ENCODE peak calls at places on chromosomes 16 and 17, in seven cellular contexts. C is GM23338, D is MM.1S, X is neural progenitor cell, Q is PC-3, W is HCT116, Y is hepatocyte. S is an unnamed sample.

GRCh38 chr16:81688182-81688581 is 90.9 kb upstream of the PLCG2 start:
- DNase-seq in Q (peak), C (no peak), X (no peak), W (no peak), D (no peak), Y (no peak), S (no peak)

GRCh38 chr16:56894331-56894917 is 29.4 kb downstream of the SLC12A3 start:
- DNase-seq in D (no peak), C (no peak), X (no peak), Y (no peak), Q (no peak), W (no peak), S (no peak)

GRCh38 chr17:50865868-50866260 is 290 bp downstream of the TOB1 start:
- DNase-seq in C (no peak), X (no peak), W (no peak), Y (no peak), D (no peak), Q (no peak), S (no peak)

GRCh38 chr17:28722413-28723158 is 2.8 kb downstream of the RPL23A start:
- DNase-seq in Q (no peak), C (no peak), W (no peak), D (no peak), Y (no peak), X (no peak), S (no peak)

GRCh38 chr17:38559025-38559879 is 46.5 kb downstream of the SRCIN1 start:
- DNase-seq in D (peak), Q (no peak), X (peak), W (peak), C (peak), Y (peak), S (no peak)

GRCh38 chr16:4850211-4850610 is 2.9 kb downstream of the UBN1 start:
- DNase-seq in W (no peak), C (no peak), Y (no peak), X (no peak), Q (no peak), D (no peak), S (peak)

GRCh38 chr17:38915639-38915995 is 9.8 kb upstream of the LASP1NB start:
- DNase-seq in Y (no peak), C (no peak), W (no peak), D (no peak), Q (no peak), X (no peak), S (no peak)

GRCh38 chr17:69523252-69523861 is 108.9 kb downstream of the MAP2K6 start:
- DNase-seq in C (peak), Q (peak), Y (peak), D (peak), X (peak), W (peak), S (peak)

GRCh38 chr17:42399121-42399520 is 10.9 kb upstream of the STAT3 start:
- DNase-seq in D (no peak), Y (no peak), Q (no peak), X (no peak), C (no peak), W (no peak), S (no peak)

GRCh38 chr17:19769946-19770652 is 22.0 kb upstream of the ALDH3A1 start:
- DNase-seq in Y (no peak), C (no peak), D (no peak), W (no peak), Q (peak), X (no peak), S (peak)

GRCh38 chr16:54936086-54936978 is 5.7 kb downstream of the IRX5 start:
- DNase-seq in W (no peak), D (no peak), C (peak), Q (peak), X (peak), Y (peak), S (peak)

GRCh38 chr17:75856062-75856681 is 1.0 kb upstream of the WBP2 start:
- DNase-seq in D (peak), X (no peak), W (no peak), C (no peak), Y (no peak), Q (peak), S (peak)

GRCh38 chr17:74380086-74380958 is 13.0 kb downstream of the GPR142 start:
- DNase-seq in C (peak), Q (peak), Y (peak), X (peak), D (no peak), W (peak), S (no peak)

GRCh38 chr16:78925071-78925714 is 675.3 kb downstream of the MAF start:
- DNase-seq in W (peak), X (peak), C (peak), Y (no peak), D (peak), Q (no peak), S (peak)

GRCh38 chr16:84426804-84427203 is 58.5 kb downstream of the ATP2C2 start:
- DNase-seq in X (no peak), D (no peak), Q (no peak), Y (no peak), W (no peak), C (no peak), S (no peak)

GRCh38 chr16:65323655-65324237 is 201.9 kb upstream of the CDH11 start:
- DNase-seq in Y (no peak), C (no peak), W (no peak), X (no peak), D (no peak), Q (no peak), S (no peak)

GRCh38 chr16:55323637-55324490 is at the start of gene IRX6:
- DNase-seq in Y (peak), Q (no peak), X (peak), W (no peak), D (no peak), C (peak), S (peak)

GRCh38 chr17:75683467-75684041 is 16.4 kb downstream of the SAP30BP start:
- DNase-seq in Q (peak), Y (peak), W (peak), C (no peak), X (no peak), D (no peak), S (peak)

GRCh38 chr17:63881935-63882601 is at the start of gene GH2:
- DNase-seq in D (peak), Y (peak), C (peak), Q (peak), W (peak), X (peak), S (peak)

GRCh38 chr17:49992933-49993422 is 2.0 kb downstream of the DLX3 start:
- DNase-seq in Q (no peak), D (no peak), X (peak), C (no peak), Y (no peak), W (no peak), S (no peak)

GRCh38 chr17:77999413-78000173 is 41.1 kb downstream of the TNRC6C start:
- DNase-seq in Q (no peak), W (peak), D (no peak), C (no peak), X (no peak), Y (no peak), S (peak)

GRCh38 chr17:2253768-2254406 is 49.7 kb downstream of the SMG6 start:
- DNase-seq in X (no peak), C (no peak), W (no peak), Y (no peak), D (peak), Q (no peak), S (no peak)

GRCh38 chr17:42288985-42289862 is 926 bp downstream of the STAT5A start:
- DNase-seq in X (no peak), D (no peak), W (no peak), C (peak), Y (no peak), Q (no peak), S (no peak)

GRCh38 chr17:1473841-1474240 is 17.8 kb upstream of the CRK start:
- DNase-seq in X (no peak), W (no peak), C (no peak), Q (no peak), Y (no peak), D (no peak), S (no peak)

GRCh38 chr17:14428640-14429029 is 127.8 kb downstream of the HS3ST3B1 start:
- DNase-seq in C (no peak), D (peak), W (no peak), Y (no peak), X (no peak), Q (no peak), S (no peak)

GRCh38 chr17:60091908-60092331 is 13.2 kb upstream of the HEATR6 start:
- DNase-seq in W (no peak), X (no peak), D (no peak), Y (no peak), Q (no peak), C (no peak), S (peak)

GRCh38 chr17:57849163-57849873 is 526 bp downstream of the MRPS23 start:
- DNase-seq in D (no peak), Q (no peak), W (no peak), Y (no peak), C (no peak), X (no peak), S (peak)

GRCh38 chr17:64772845-64773299 is 110.8 kb upstream of the SMURF2 start:
- DNase-seq in D (no peak), Y (no peak), W (no peak), X (no peak), C (no peak), Q (no peak), S (no peak)

GRCh38 chr16:60636117-60636516 is 1400.1 kb downstream of the CDH8 start:
- DNase-seq in W (no peak), Q (peak), C (peak), D (no peak), X (no peak), Y (peak), S (no peak)

GRCh38 chr17:1365445-1366039 is 34.5 kb downstream of the YWHAE start:
- DNase-seq in Q (peak), C (peak), W (peak), D (peak), Y (peak), X (peak), S (peak)

GRCh38 chr17:29959658-29960337 is 18.4 kb downstream of the EFCAB5 start:
- DNase-seq in W (no peak), X (no peak), Y (no peak), D (no peak), Q (no peak), C (no peak), S (peak)

DNA sequence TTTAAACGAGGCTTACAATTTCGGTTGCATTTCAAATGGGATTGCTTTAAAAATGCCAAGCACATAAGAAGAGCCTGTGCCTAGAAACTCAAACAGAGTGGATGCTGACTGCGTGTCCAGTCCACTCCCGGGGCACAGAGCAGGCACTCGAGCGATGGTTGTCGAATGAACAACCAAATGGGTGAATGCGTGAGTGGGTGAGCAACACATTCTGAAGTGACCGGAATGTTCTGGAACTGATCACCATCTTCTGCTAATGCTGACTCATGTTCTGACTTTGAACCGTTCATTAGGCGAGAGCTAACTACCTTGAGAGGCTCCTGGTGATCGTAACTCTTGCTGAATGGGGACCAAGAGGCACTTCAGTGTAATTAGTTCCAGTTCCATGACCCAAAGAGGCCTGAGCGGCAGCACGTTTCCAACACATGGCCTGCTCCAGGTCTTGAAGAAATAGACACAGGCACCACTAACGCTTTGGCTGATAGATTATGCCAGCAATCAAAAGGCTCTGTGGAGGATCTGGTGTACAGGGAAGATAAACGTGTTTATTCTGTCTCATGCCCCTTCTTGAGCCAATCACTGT is 37.9 kb downstream of the IRF8 start:
- DNase-seq in Q (no peak), X (no peak), Y (no peak), C (no peak), D (no peak), W (no peak), S (peak)
- H3K4me2 ChIP-seq in Q (no peak), X (no peak), Y (no peak), C (no peak), D (peak), W (no peak), S (no peak)

DNA sequence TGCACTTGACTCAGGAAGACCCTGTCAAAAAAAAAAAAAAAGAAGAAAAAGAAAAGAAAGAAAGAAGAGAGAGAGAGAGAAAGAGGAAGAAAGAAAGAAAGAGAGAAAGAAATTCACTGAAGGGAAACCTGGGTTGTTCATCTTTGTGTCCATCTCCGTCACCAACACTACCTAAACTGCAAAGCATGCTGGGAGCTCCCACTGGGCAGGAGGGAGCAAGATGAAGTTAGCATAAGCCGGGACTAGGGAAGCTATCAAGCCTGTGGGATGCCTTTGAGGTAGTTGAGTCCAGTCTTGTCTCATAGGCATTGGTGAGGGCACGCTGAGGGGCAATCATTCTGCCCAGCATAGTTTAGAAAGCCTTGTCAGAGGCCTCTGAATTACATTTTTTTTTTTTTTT is 7.6 kb upstream of the CBFB start:
- DNase-seq in D (no peak), C (no peak), Y (no peak), X (no peak), W (no peak), Q (no peak), S (no peak)
- TF ChIP-seq EZH2phosphoT487 in D (no peak), C (no peak), Y (no peak), X (no peak), W (no peak), Q (no peak), S (no peak)

GRCh38 chr17:55442462-55442861 is 20.8 kb upstream of the MMD start:
- DNase-seq in Q (no peak), X (peak), D (no peak), Y (no peak), C (no peak), W (no peak), S (no peak)
- TF ChIP-seq EZH2 in Q (no peak), X (no peak), D (no peak), Y (no peak), C (no peak), W (no peak), S (no peak)

DNA sequence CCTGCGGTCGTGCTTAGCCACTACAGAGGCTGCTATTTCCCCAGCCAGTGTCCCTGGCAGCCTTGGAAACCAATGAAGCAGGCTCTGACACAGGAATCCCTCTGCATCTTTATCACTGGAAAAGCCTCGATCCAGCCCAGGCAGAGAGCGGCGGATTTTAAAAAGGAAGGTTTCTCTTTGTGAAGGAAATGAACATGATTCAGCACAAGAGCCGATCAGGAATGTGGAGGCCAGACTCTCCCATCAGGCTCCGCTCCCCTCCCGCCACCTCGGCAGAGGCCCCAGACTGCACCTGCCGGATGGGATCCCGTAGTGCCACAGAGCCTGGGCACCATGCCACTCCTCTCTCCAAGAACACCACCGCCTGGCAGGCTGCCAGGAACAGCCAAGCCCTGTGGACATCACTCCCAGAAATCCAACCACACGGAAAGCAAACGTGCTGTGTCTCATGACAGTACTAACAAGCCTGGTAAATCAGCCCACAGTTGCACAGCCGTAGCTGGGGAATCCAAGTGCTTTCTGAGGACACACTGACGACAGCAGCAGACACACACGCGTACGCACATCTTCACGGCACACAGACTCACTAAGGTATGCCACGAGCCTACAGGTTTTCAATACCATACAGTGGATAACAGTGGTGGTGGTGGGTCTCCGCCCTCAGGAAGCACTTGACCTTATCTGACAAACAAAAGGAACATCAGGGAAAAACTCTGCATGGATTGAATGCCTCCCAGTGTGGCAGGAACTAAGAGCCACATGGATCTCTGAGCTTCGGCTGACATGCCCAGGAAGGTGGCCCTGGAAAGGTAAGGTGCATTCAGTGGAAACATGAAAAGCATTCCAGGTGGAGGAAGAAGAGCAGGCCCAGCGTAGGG is 5.4 kb downstream of the LRRC75A start:
- DNase-seq in Q (peak), X (peak), W (no peak), Y (peak), C (peak), D (no peak), S (peak)
- H3K4me2 ChIP-seq in Q (peak), X (peak), W (no peak), Y (peak), C (peak), D (no peak), S (peak)

GRCh38 chr17:66850692-66851091 is 15.8 kb downstream of the CACNG5 start:
- DNase-seq in C (no peak), Q (no peak), D (no peak), Y (no peak), X (no peak), W (no peak), S (no peak)

GRCh38 chr17:66848496-66848895 is 13.6 kb downstream of the CACNG5 start:
- DNase-seq in X (no peak), D (no peak), C (no peak), Q (no peak), Y (no peak), W (no peak), S (no peak)

GRCh38 chr17:66849851-66850580 is 15.1 kb downstream of the CACNG5 start:
- DNase-seq in X (no peak), Y (no peak), Q (no peak), C (no peak), W (no peak), D (no peak), S (no peak)

GRCh38 chr17:66847704-66848103 is 12.8 kb downstream of the CACNG5 start:
- DNase-seq in X (no peak), Y (no peak), D (no peak), W (no peak), Q (no peak), C (no peak), S (no peak)

DNA sequence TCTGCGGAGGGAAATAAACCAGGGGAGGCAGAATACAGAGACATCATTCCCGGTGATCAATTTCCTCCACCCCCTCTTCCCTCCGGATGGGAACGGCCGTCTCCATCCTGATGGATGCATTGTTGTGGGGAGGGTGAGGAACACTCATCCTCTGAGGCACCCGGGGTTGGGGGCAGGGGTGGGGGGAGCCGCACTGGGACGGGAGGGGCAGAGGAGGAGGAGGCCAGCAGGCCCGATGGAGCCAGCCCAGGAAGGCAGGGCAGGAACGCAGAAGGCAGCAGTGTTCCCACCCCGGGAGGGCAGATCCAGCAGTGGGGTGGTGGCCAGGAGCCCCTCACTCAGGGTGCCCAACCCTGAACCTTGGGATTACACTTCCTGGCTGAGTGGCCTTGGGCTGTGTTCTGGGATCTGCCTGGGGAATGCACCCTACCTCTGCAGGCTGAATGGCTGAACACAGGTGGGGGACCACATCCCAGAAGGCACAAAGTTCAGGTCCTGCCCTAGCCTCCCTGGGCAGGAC is 14.3 kb downstream of the CACNG5 start:
- DNase-seq in Y (no peak), W (no peak), D (no peak), C (no peak), X (no peak), Q (no peak), S (no peak)
- TF ChIP-seq EZH2phosphoT487 in Y (no peak), W (no peak), D (no peak), C (no peak), X (no peak), Q (no peak), S (no peak)

DNA sequence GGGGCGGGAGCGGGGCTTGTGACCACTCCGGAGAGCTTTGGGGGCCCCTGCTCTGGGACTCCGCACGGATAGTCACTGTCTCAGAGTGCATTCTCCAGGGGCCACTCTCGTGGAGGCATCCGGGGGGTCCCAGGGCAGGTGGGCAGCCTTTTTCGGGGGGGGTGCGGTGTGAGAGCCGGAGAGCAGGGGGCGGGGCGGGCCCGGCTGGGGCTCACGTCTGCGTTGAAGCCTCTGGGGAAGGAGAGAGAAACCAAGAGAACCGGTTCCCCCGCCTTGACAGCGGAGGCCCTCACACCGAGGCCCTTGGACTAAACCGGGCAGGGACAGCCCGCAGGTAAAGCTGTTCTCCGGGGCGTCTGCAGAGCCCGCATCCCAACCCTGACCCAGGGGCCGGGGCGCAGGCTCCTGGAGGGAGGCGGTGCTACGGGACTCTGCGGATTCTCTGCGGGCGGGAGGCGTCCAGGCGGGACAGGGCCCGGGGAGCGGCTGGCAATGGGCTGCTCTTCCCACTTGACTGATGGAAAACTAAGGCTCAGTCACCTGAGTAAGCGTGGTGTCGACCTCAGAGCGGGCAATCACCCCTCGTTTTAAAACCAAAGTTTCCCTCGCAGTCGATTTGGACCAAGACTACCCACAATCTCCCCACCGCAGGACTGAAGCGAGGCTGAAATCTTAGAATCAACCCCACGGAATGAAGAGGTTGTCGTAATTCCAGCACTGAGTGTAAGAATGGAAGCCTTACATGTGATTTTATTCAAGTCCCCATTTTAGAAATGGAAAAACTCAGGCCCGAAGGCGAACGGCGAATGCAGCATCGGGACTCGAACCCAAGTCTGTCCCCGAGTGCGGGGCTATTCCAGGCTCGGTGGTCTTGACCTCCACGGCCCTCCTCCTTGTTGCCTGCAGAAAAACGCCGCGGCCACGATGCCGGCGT is 49.6 kb upstream of the AMZ2 start:
- DNase-seq in W (no peak), Y (peak), D (no peak), X (peak), C (peak), Q (peak), S (no peak)
- TF ChIP-seq EZH2 in W (no peak), Y (no peak), D (no peak), X (peak), C (peak), Q (no peak), S (no peak)